ENCODE peak calls at places on chromosomes 6 and 20, in seven cellular contexts. One of them, this sample, is unnamed.

GRCh38 chr6:44228836-44229235 is 5.4 kb downstream of the SLC29A1 start:
- DNase-seq in epithelial cell of proximal tubule: no peak
- DNase-seq in heart left ventricle: no peak
- DNase-seq in HFFc6: no peak
- DNase-seq in transverse colon: no peak
- DNase-seq in PC-9: no peak
- DNase-seq in RWPE1: no peak
- DNase-seq in this sample: no peak

GRCh38 chr6:110813338-110813737 is 1.9 kb downstream of the CDK19 start:
- DNase-seq in epithelial cell of proximal tubule: no peak
- DNase-seq in heart left ventricle: no peak
- DNase-seq in HFFc6: no peak
- DNase-seq in transverse colon: no peak
- DNase-seq in PC-9: no peak
- DNase-seq in RWPE1: no peak
- DNase-seq in this sample: no peak

GRCh38 chr6:132961122-132961521 is 146.8 kb downstream of the RPS12 start:
- DNase-seq in epithelial cell of proximal tubule: no peak
- DNase-seq in heart left ventricle: no peak
- DNase-seq in HFFc6: peak
- DNase-seq in transverse colon: no peak
- DNase-seq in PC-9: peak
- DNase-seq in RWPE1: peak
- DNase-seq in this sample: no peak

GRCh38 chr6:127186889-127187288 is 68.4 kb downstream of the RSPO3 start:
- DNase-seq in epithelial cell of proximal tubule: no peak
- DNase-seq in heart left ventricle: peak
- DNase-seq in HFFc6: no peak
- DNase-seq in transverse colon: peak
- DNase-seq in PC-9: peak
- DNase-seq in RWPE1: no peak
- DNase-seq in this sample: no peak

GRCh38 chr20:21505161-21505809 is 8.6 kb downstream of the NKX2-2 start:
- DNase-seq in epithelial cell of proximal tubule: no peak
- DNase-seq in heart left ventricle: peak
- DNase-seq in HFFc6: peak
- DNase-seq in transverse colon: peak
- DNase-seq in PC-9: peak
- DNase-seq in RWPE1: peak
- DNase-seq in this sample: peak

GRCh38 chr20:62356948-62357667 is 10.0 kb downstream of the LAMA5 start:
- DNase-seq in epithelial cell of proximal tubule: no peak
- DNase-seq in heart left ventricle: peak
- DNase-seq in HFFc6: no peak
- DNase-seq in transverse colon: no peak
- DNase-seq in PC-9: peak
- DNase-seq in RWPE1: peak
- DNase-seq in this sample: no peak

GRCh38 chr6:158631678-158632537 is 12.6 kb downstream of the DYNLT1 start:
- DNase-seq in epithelial cell of proximal tubule: no peak
- DNase-seq in heart left ventricle: peak
- DNase-seq in HFFc6: peak
- DNase-seq in transverse colon: peak
- DNase-seq in PC-9: peak
- DNase-seq in RWPE1: no peak
- DNase-seq in this sample: no peak

GRCh38 chr6:142518761-142519160 is 217.0 kb downstream of the ADGRG6 start:
- DNase-seq in epithelial cell of proximal tubule: no peak
- DNase-seq in heart left ventricle: no peak
- DNase-seq in HFFc6: no peak
- DNase-seq in transverse colon: no peak
- DNase-seq in PC-9: no peak
- DNase-seq in RWPE1: no peak
- DNase-seq in this sample: no peak

GRCh38 chr6:16540804-16541752 is 220.2 kb downstream of the ATXN1 start:
- DNase-seq in epithelial cell of proximal tubule: no peak
- DNase-seq in heart left ventricle: peak
- DNase-seq in HFFc6: no peak
- DNase-seq in transverse colon: peak
- DNase-seq in PC-9: no peak
- DNase-seq in RWPE1: no peak
- DNase-seq in this sample: peak

GRCh38 chr6:85585741-85586140 is 7.9 kb downstream of the SNX14 start:
- DNase-seq in epithelial cell of proximal tubule: no peak
- DNase-seq in heart left ventricle: no peak
- DNase-seq in HFFc6: no peak
- DNase-seq in transverse colon: no peak
- DNase-seq in PC-9: no peak
- DNase-seq in RWPE1: no peak
- DNase-seq in this sample: no peak

GRCh38 chr6:95087394-95088097 is 489.8 kb upstream of the MANEA start:
- DNase-seq in epithelial cell of proximal tubule: peak
- DNase-seq in heart left ventricle: no peak
- DNase-seq in HFFc6: peak
- DNase-seq in transverse colon: no peak
- DNase-seq in PC-9: peak
- DNase-seq in RWPE1: peak
- DNase-seq in this sample: no peak

GRCh38 chr20:63060057-63060991 is 53.6 kb upstream of the BHLHE23 start:
- DNase-seq in epithelial cell of proximal tubule: no peak
- DNase-seq in heart left ventricle: no peak
- DNase-seq in HFFc6: peak
- DNase-seq in transverse colon: no peak
- DNase-seq in PC-9: no peak
- DNase-seq in RWPE1: peak
- DNase-seq in this sample: no peak

GRCh38 chr20:52971498-52972189 is 514 bp upstream of the TSHZ2 start:
- DNase-seq in epithelial cell of proximal tubule: no peak
- DNase-seq in heart left ventricle: no peak
- DNase-seq in HFFc6: no peak
- DNase-seq in transverse colon: no peak
- DNase-seq in PC-9: no peak
- DNase-seq in RWPE1: no peak
- DNase-seq in this sample: no peak

GRCh38 chr6:44304282-44305199 is 8.6 kb downstream of the AARS2 start:
- DNase-seq in epithelial cell of proximal tubule: no peak
- DNase-seq in heart left ventricle: no peak
- DNase-seq in HFFc6: peak
- DNase-seq in transverse colon: no peak
- DNase-seq in PC-9: peak
- DNase-seq in RWPE1: peak
- DNase-seq in this sample: peak

GRCh38 chr6:158460602-158461092 is 99.2 kb upstream of the TMEM181 start:
- DNase-seq in epithelial cell of proximal tubule: no peak
- DNase-seq in heart left ventricle: no peak
- DNase-seq in HFFc6: peak
- DNase-seq in transverse colon: no peak
- DNase-seq in PC-9: no peak
- DNase-seq in RWPE1: peak
- DNase-seq in this sample: no peak

GRCh38 chr6:149771185-149771584 is 21.6 kb downstream of the PCMT1 start:
- DNase-seq in epithelial cell of proximal tubule: no peak
- DNase-seq in heart left ventricle: no peak
- DNase-seq in HFFc6: no peak
- DNase-seq in transverse colon: no peak
- DNase-seq in PC-9: no peak
- DNase-seq in RWPE1: no peak
- DNase-seq in this sample: no peak

GRCh38 chr20:57229490-57229889 is 37.0 kb downstream of the BMP7 start:
- DNase-seq in epithelial cell of proximal tubule: no peak
- DNase-seq in heart left ventricle: no peak
- DNase-seq in HFFc6: no peak
- DNase-seq in transverse colon: no peak
- DNase-seq in PC-9: peak
- DNase-seq in RWPE1: peak
- DNase-seq in this sample: no peak

GRCh38 chr6:144619983-144620382 is 334.8 kb downstream of the UTRN start:
- DNase-seq in epithelial cell of proximal tubule: no peak
- DNase-seq in heart left ventricle: no peak
- DNase-seq in HFFc6: no peak
- DNase-seq in transverse colon: no peak
- DNase-seq in PC-9: no peak
- DNase-seq in RWPE1: no peak
- DNase-seq in this sample: no peak

GRCh38 chr6:46935687-46936086 is 13.9 kb upstream of the ADGRF5 start:
- DNase-seq in epithelial cell of proximal tubule: no peak
- DNase-seq in heart left ventricle: no peak
- DNase-seq in HFFc6: no peak
- DNase-seq in transverse colon: no peak
- DNase-seq in PC-9: peak
- DNase-seq in RWPE1: no peak
- DNase-seq in this sample: no peak

GRCh38 chr20:17017232-17017631 is 209.6 kb upstream of the PCSK2 start:
- DNase-seq in epithelial cell of proximal tubule: no peak
- DNase-seq in heart left ventricle: no peak
- DNase-seq in HFFc6: no peak
- DNase-seq in transverse colon: no peak
- DNase-seq in PC-9: no peak
- DNase-seq in RWPE1: no peak
- DNase-seq in this sample: no peak

GRCh38 chr20:24965065-24965919 is 16.2 kb downstream of the CST7 start:
- DNase-seq in epithelial cell of proximal tubule: no peak
- DNase-seq in heart left ventricle: no peak
- DNase-seq in HFFc6: no peak
- DNase-seq in transverse colon: no peak
- DNase-seq in PC-9: no peak
- DNase-seq in RWPE1: no peak
- DNase-seq in this sample: no peak

GRCh38 chr6:161353208-161353613 is 79.3 kb upstream of the AGPAT4 start:
- DNase-seq in epithelial cell of proximal tubule: no peak
- DNase-seq in heart left ventricle: no peak
- DNase-seq in HFFc6: no peak
- DNase-seq in transverse colon: no peak
- DNase-seq in PC-9: no peak
- DNase-seq in RWPE1: no peak
- DNase-seq in this sample: no peak
- TF ChIP-seq CTCF in epithelial cell of proximal tubule: peak
- TF ChIP-seq CTCF in heart left ventricle: peak
- TF ChIP-seq CTCF in HFFc6: peak
- TF ChIP-seq CTCF in transverse colon: peak
- TF ChIP-seq CTCF in PC-9: no peak
- TF ChIP-seq CTCF in RWPE1: no peak
- TF ChIP-seq CTCF in this sample: no peak

GRCh38 chr6:14462135-14462905 is 344.7 kb downstream of the CD83 start:
- DNase-seq in epithelial cell of proximal tubule: no peak
- DNase-seq in heart left ventricle: no peak
- DNase-seq in HFFc6: no peak
- DNase-seq in transverse colon: no peak
- DNase-seq in PC-9: no peak
- DNase-seq in RWPE1: no peak
- DNase-seq in this sample: no peak

GRCh38 chr6:14464716-14465115 is 347.1 kb downstream of the CD83 start:
- DNase-seq in epithelial cell of proximal tubule: no peak
- DNase-seq in heart left ventricle: no peak
- DNase-seq in HFFc6: no peak
- DNase-seq in transverse colon: no peak
- DNase-seq in PC-9: no peak
- DNase-seq in RWPE1: no peak
- DNase-seq in this sample: no peak

GRCh38 chr6:14466278-14466677 is 348.7 kb downstream of the CD83 start:
- DNase-seq in epithelial cell of proximal tubule: no peak
- DNase-seq in heart left ventricle: no peak
- DNase-seq in HFFc6: no peak
- DNase-seq in transverse colon: no peak
- DNase-seq in PC-9: no peak
- DNase-seq in RWPE1: no peak
- DNase-seq in this sample: no peak

GRCh38 chr6:14463110-14463509 is 345.5 kb downstream of the CD83 start:
- DNase-seq in epithelial cell of proximal tubule: no peak
- DNase-seq in heart left ventricle: no peak
- DNase-seq in HFFc6: no peak
- DNase-seq in transverse colon: no peak
- DNase-seq in PC-9: no peak
- DNase-seq in RWPE1: no peak
- DNase-seq in this sample: no peak

DNA sequence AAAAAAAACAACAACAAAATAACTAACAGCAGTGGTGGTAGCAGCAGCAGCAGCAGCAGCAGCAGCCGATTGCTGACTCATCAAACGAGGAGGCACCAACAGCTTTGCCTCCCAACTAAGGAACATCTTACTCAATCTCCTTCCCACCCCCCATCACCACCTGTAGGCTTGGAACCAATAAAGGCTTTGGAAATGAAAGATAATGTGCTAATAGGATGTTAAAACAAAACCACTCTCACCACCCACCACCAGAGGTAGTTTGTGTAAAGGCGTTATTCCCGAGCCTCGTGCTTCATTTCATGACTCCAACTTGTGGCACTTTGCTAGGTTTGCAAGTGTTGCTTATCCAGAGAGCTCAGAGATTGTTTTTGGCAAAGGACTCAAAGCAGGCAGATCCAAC is 346.5 kb downstream of the CD83 start:
- DNase-seq in epithelial cell of proximal tubule: no peak
- DNase-seq in heart left ventricle: no peak
- DNase-seq in HFFc6: no peak
- DNase-seq in transverse colon: no peak
- DNase-seq in PC-9: no peak
- DNase-seq in RWPE1: no peak
- DNase-seq in this sample: no peak
- TF ChIP-seq CTCF in epithelial cell of proximal tubule: peak
- TF ChIP-seq CTCF in heart left ventricle: peak
- TF ChIP-seq CTCF in HFFc6: no peak
- TF ChIP-seq CTCF in transverse colon: no peak
- TF ChIP-seq CTCF in PC-9: no peak
- TF ChIP-seq CTCF in RWPE1: no peak
- TF ChIP-seq CTCF in this sample: no peak

GRCh38 chr6:136792945-136793289 is 640 bp upstream of the MAP3K5 start:
- DNase-seq in epithelial cell of proximal tubule: no peak
- DNase-seq in heart left ventricle: peak
- DNase-seq in HFFc6: peak
- DNase-seq in transverse colon: peak
- DNase-seq in PC-9: peak
- DNase-seq in RWPE1: peak
- DNase-seq in this sample: peak

GRCh38 chr6:136791296-136792065 is 796 bp downstream of the MAP3K5 start:
- DNase-seq in epithelial cell of proximal tubule: no peak
- DNase-seq in heart left ventricle: peak
- DNase-seq in HFFc6: peak
- DNase-seq in transverse colon: peak
- DNase-seq in PC-9: peak
- DNase-seq in RWPE1: no peak
- DNase-seq in this sample: peak

GRCh38 chr6:136790411-136791295 is 1.6 kb downstream of the MAP3K5 start:
- DNase-seq in epithelial cell of proximal tubule: no peak
- DNase-seq in heart left ventricle: no peak
- DNase-seq in HFFc6: no peak
- DNase-seq in transverse colon: no peak
- DNase-seq in PC-9: no peak
- DNase-seq in RWPE1: no peak
- DNase-seq in this sample: no peak

GRCh38 chr6:136793348-136793747 is 1.1 kb upstream of the MAP3K5 start:
- DNase-seq in epithelial cell of proximal tubule: no peak
- DNase-seq in heart left ventricle: no peak
- DNase-seq in HFFc6: no peak
- DNase-seq in transverse colon: no peak
- DNase-seq in PC-9: no peak
- DNase-seq in RWPE1: no peak
- DNase-seq in this sample: peak

GRCh38 chr6:136792066-136792944 is at the start of gene MAP3K5:
- DNase-seq in epithelial cell of proximal tubule: no peak
- DNase-seq in heart left ventricle: peak
- DNase-seq in HFFc6: peak
- DNase-seq in transverse colon: peak
- DNase-seq in PC-9: peak
- DNase-seq in RWPE1: peak
- DNase-seq in this sample: peak
- TF ChIP-seq CTCF in epithelial cell of proximal tubule: peak
- TF ChIP-seq CTCF in heart left ventricle: peak
- TF ChIP-seq CTCF in HFFc6: no peak
- TF ChIP-seq CTCF in transverse colon: peak
- TF ChIP-seq CTCF in PC-9: no peak
- TF ChIP-seq CTCF in RWPE1: peak
- TF ChIP-seq CTCF in this sample: peak

GRCh38 chr6:6105472-6106036 is 98.8 kb upstream of the NRN1 start:
- DNase-seq in epithelial cell of proximal tubule: no peak
- DNase-seq in heart left ventricle: no peak
- DNase-seq in HFFc6: no peak
- DNase-seq in transverse colon: no peak
- DNase-seq in PC-9: no peak
- DNase-seq in RWPE1: no peak
- DNase-seq in this sample: no peak
- TF ChIP-seq CTCF in epithelial cell of proximal tubule: peak
- TF ChIP-seq CTCF in heart left ventricle: peak
- TF ChIP-seq CTCF in HFFc6: no peak
- TF ChIP-seq CTCF in transverse colon: peak
- TF ChIP-seq CTCF in PC-9: no peak
- TF ChIP-seq CTCF in RWPE1: no peak
- TF ChIP-seq CTCF in this sample: peak

This sample was measured in GM13977.